ENCODE peak calls at places on chromosomes 16 and 17, in six cellular contexts. One of them, this sample, is unnamed.

GRCh38 chr16:57513371-57514102 is 22.8 kb downstream of the CCDC102A start:
- DNase-seq in GM04504: peak
- DNase-seq in NCI-H748 treated with DMSO at 0.1 percent for 48 hours: no peak
- DNase-seq in stimulated activated CD4-positive, alpha-beta T cell treated with anti-CD3 and anti-CD28 coated beads, Interleukin-15, amount 100 ng/mL, for 24 hours: no peak
- DNase-seq in choroid plexus epithelial cell: no peak
- DNase-seq in pancreas: no peak
- DNase-seq in this sample: no peak

GRCh38 chr16:12178251-12178990 is 201.9 kb downstream of the SNX29 start:
- DNase-seq in GM04504: peak
- DNase-seq in pancreas: no peak
- DNase-seq in stimulated activated CD4-positive, alpha-beta T cell treated with anti-CD3 and anti-CD28 coated beads, Interleukin-15, amount 100 ng/mL, for 24 hours: no peak
- DNase-seq in NCI-H748 treated with DMSO at 0.1 percent for 48 hours: no peak
- DNase-seq in choroid plexus epithelial cell: peak
- DNase-seq in this sample: no peak

GRCh38 chr16:14070877-14071575 is at the start of gene MRTFB:
- DNase-seq in stimulated activated CD4-positive, alpha-beta T cell treated with anti-CD3 and anti-CD28 coated beads, Interleukin-15, amount 100 ng/mL, for 24 hours: peak
- DNase-seq in NCI-H748 treated with DMSO at 0.1 percent for 48 hours: peak
- DNase-seq in choroid plexus epithelial cell: peak
- DNase-seq in pancreas: peak
- DNase-seq in GM04504: no peak
- DNase-seq in this sample: peak

GRCh38 chr17:27810211-27810901 is 10.0 kb upstream of the NOS2 start:
- DNase-seq in choroid plexus epithelial cell: no peak
- DNase-seq in pancreas: no peak
- DNase-seq in NCI-H748 treated with DMSO at 0.1 percent for 48 hours: no peak
- DNase-seq in GM04504: no peak
- DNase-seq in stimulated activated CD4-positive, alpha-beta T cell treated with anti-CD3 and anti-CD28 coated beads, Interleukin-15, amount 100 ng/mL, for 24 hours: peak
- DNase-seq in this sample: peak

GRCh38 chr17:32859857-32860525 is 16.9 kb downstream of the MYO1D start:
- DNase-seq in pancreas: no peak
- DNase-seq in NCI-H748 treated with DMSO at 0.1 percent for 48 hours: no peak
- DNase-seq in choroid plexus epithelial cell: no peak
- DNase-seq in stimulated activated CD4-positive, alpha-beta T cell treated with anti-CD3 and anti-CD28 coated beads, Interleukin-15, amount 100 ng/mL, for 24 hours: no peak
- DNase-seq in GM04504: no peak
- DNase-seq in this sample: no peak

GRCh38 chr16:29645699-29646187 is 17.3 kb upstream of the SPN start:
- DNase-seq in choroid plexus epithelial cell: peak
- DNase-seq in GM04504: no peak
- DNase-seq in pancreas: no peak
- DNase-seq in NCI-H748 treated with DMSO at 0.1 percent for 48 hours: no peak
- DNase-seq in stimulated activated CD4-positive, alpha-beta T cell treated with anti-CD3 and anti-CD28 coated beads, Interleukin-15, amount 100 ng/mL, for 24 hours: peak
- DNase-seq in this sample: peak

GRCh38 chr17:36949461-36949927 is 740 bp downstream of the AATF start:
- DNase-seq in GM04504: no peak
- DNase-seq in choroid plexus epithelial cell: peak
- DNase-seq in NCI-H748 treated with DMSO at 0.1 percent for 48 hours: no peak
- DNase-seq in stimulated activated CD4-positive, alpha-beta T cell treated with anti-CD3 and anti-CD28 coated beads, Interleukin-15, amount 100 ng/mL, for 24 hours: no peak
- DNase-seq in pancreas: no peak
- DNase-seq in this sample: no peak

GRCh38 chr16:85571813-85572619 is 41.1 kb upstream of the GSE1 start:
- DNase-seq in GM04504: no peak
- DNase-seq in NCI-H748 treated with DMSO at 0.1 percent for 48 hours: no peak
- DNase-seq in choroid plexus epithelial cell: no peak
- DNase-seq in stimulated activated CD4-positive, alpha-beta T cell treated with anti-CD3 and anti-CD28 coated beads, Interleukin-15, amount 100 ng/mL, for 24 hours: no peak
- DNase-seq in pancreas: no peak
- DNase-seq in this sample: no peak

GRCh38 chr16:86157616-86158247 is 258.8 kb downstream of the IRF8 start:
- DNase-seq in pancreas: no peak
- DNase-seq in stimulated activated CD4-positive, alpha-beta T cell treated with anti-CD3 and anti-CD28 coated beads, Interleukin-15, amount 100 ng/mL, for 24 hours: no peak
- DNase-seq in GM04504: no peak
- DNase-seq in choroid plexus epithelial cell: peak
- DNase-seq in NCI-H748 treated with DMSO at 0.1 percent for 48 hours: no peak
- DNase-seq in this sample: no peak

GRCh38 chr17:49746791-49747490 is 17.0 kb downstream of the FAM117A start:
- DNase-seq in pancreas: no peak
- DNase-seq in choroid plexus epithelial cell: no peak
- DNase-seq in NCI-H748 treated with DMSO at 0.1 percent for 48 hours: no peak
- DNase-seq in stimulated activated CD4-positive, alpha-beta T cell treated with anti-CD3 and anti-CD28 coated beads, Interleukin-15, amount 100 ng/mL, for 24 hours: no peak
- DNase-seq in GM04504: no peak
- DNase-seq in this sample: peak

GRCh38 chr16:23504076-23504452 is 6.2 kb downstream of the GGA2 start:
- DNase-seq in NCI-H748 treated with DMSO at 0.1 percent for 48 hours: no peak
- DNase-seq in choroid plexus epithelial cell: peak
- DNase-seq in stimulated activated CD4-positive, alpha-beta T cell treated with anti-CD3 and anti-CD28 coated beads, Interleukin-15, amount 100 ng/mL, for 24 hours: no peak
- DNase-seq in GM04504: peak
- DNase-seq in pancreas: peak
- DNase-seq in this sample: no peak

GRCh38 chr17:83161298-83162034 is 82.1 kb downstream of the METRNL start:
- DNase-seq in choroid plexus epithelial cell: no peak
- DNase-seq in stimulated activated CD4-positive, alpha-beta T cell treated with anti-CD3 and anti-CD28 coated beads, Interleukin-15, amount 100 ng/mL, for 24 hours: no peak
- DNase-seq in pancreas: no peak
- DNase-seq in NCI-H748 treated with DMSO at 0.1 percent for 48 hours: no peak
- DNase-seq in GM04504: peak
- DNase-seq in this sample: no peak

GRCh38 chr17:76997981-76998531 is 129.9 kb downstream of the MGAT5B start:
- DNase-seq in pancreas: no peak
- DNase-seq in NCI-H748 treated with DMSO at 0.1 percent for 48 hours: no peak
- DNase-seq in choroid plexus epithelial cell: no peak
- DNase-seq in stimulated activated CD4-positive, alpha-beta T cell treated with anti-CD3 and anti-CD28 coated beads, Interleukin-15, amount 100 ng/mL, for 24 hours: peak
- DNase-seq in GM04504: no peak
- DNase-seq in this sample: peak

GRCh38 chr17:6420173-6420641 is 14.7 kb downstream of the AIPL1 start:
- DNase-seq in pancreas: no peak
- DNase-seq in choroid plexus epithelial cell: peak
- DNase-seq in GM04504: no peak
- DNase-seq in NCI-H748 treated with DMSO at 0.1 percent for 48 hours: no peak
- DNase-seq in stimulated activated CD4-positive, alpha-beta T cell treated with anti-CD3 and anti-CD28 coated beads, Interleukin-15, amount 100 ng/mL, for 24 hours: peak
- DNase-seq in this sample: no peak

GRCh38 chr16:65414284-65414984 is 292.6 kb upstream of the CDH11 start:
- DNase-seq in NCI-H748 treated with DMSO at 0.1 percent for 48 hours: no peak
- DNase-seq in stimulated activated CD4-positive, alpha-beta T cell treated with anti-CD3 and anti-CD28 coated beads, Interleukin-15, amount 100 ng/mL, for 24 hours: no peak
- DNase-seq in GM04504: peak
- DNase-seq in pancreas: no peak
- DNase-seq in choroid plexus epithelial cell: peak
- DNase-seq in this sample: no peak

GRCh38 chr17:77649717-77650211 is 308.7 kb upstream of the TNRC6C start:
- DNase-seq in choroid plexus epithelial cell: peak
- DNase-seq in stimulated activated CD4-positive, alpha-beta T cell treated with anti-CD3 and anti-CD28 coated beads, Interleukin-15, amount 100 ng/mL, for 24 hours: no peak
- DNase-seq in NCI-H748 treated with DMSO at 0.1 percent for 48 hours: no peak
- DNase-seq in GM04504: no peak
- DNase-seq in pancreas: no peak
- DNase-seq in this sample: no peak

GRCh38 chr17:66964930-66965800 is 658 bp downstream of the CACNG4 start:
- DNase-seq in stimulated activated CD4-positive, alpha-beta T cell treated with anti-CD3 and anti-CD28 coated beads, Interleukin-15, amount 100 ng/mL, for 24 hours: peak
- DNase-seq in NCI-H748 treated with DMSO at 0.1 percent for 48 hours: peak
- DNase-seq in GM04504: no peak
- DNase-seq in pancreas: peak
- DNase-seq in choroid plexus epithelial cell: no peak
- DNase-seq in this sample: no peak

GRCh38 chr16:12764813-12765212 is 38.9 kb downstream of the CPPED1 start:
- DNase-seq in pancreas: no peak
- DNase-seq in GM04504: no peak
- DNase-seq in stimulated activated CD4-positive, alpha-beta T cell treated with anti-CD3 and anti-CD28 coated beads, Interleukin-15, amount 100 ng/mL, for 24 hours: no peak
- DNase-seq in choroid plexus epithelial cell: no peak
- DNase-seq in NCI-H748 treated with DMSO at 0.1 percent for 48 hours: no peak
- DNase-seq in this sample: no peak

GRCh38 chr17:79951361-79952264 is 84.1 kb downstream of the TBC1D16 start:
- DNase-seq in choroid plexus epithelial cell: peak
- DNase-seq in stimulated activated CD4-positive, alpha-beta T cell treated with anti-CD3 and anti-CD28 coated beads, Interleukin-15, amount 100 ng/mL, for 24 hours: no peak
- DNase-seq in pancreas: peak
- DNase-seq in NCI-H748 treated with DMSO at 0.1 percent for 48 hours: no peak
- DNase-seq in GM04504: peak
- DNase-seq in this sample: no peak

GRCh38 chr16:87464691-87465300 is 28.0 kb downstream of the ZCCHC14 start:
- DNase-seq in stimulated activated CD4-positive, alpha-beta T cell treated with anti-CD3 and anti-CD28 coated beads, Interleukin-15, amount 100 ng/mL, for 24 hours: peak
- DNase-seq in pancreas: peak
- DNase-seq in choroid plexus epithelial cell: peak
- DNase-seq in NCI-H748 treated with DMSO at 0.1 percent for 48 hours: no peak
- DNase-seq in GM04504: peak
- DNase-seq in this sample: no peak

GRCh38 chr17:73432624-73433190 is 120.9 kb upstream of the CDC42EP4 start:
- DNase-seq in pancreas: no peak
- DNase-seq in stimulated activated CD4-positive, alpha-beta T cell treated with anti-CD3 and anti-CD28 coated beads, Interleukin-15, amount 100 ng/mL, for 24 hours: no peak
- DNase-seq in NCI-H748 treated with DMSO at 0.1 percent for 48 hours: no peak
- DNase-seq in choroid plexus epithelial cell: no peak
- DNase-seq in GM04504: no peak
- DNase-seq in this sample: no peak

GRCh38 chr16:69017036-69017783 is 88.2 kb upstream of the HAS3 start:
- DNase-seq in choroid plexus epithelial cell: peak
- DNase-seq in stimulated activated CD4-positive, alpha-beta T cell treated with anti-CD3 and anti-CD28 coated beads, Interleukin-15, amount 100 ng/mL, for 24 hours: peak
- DNase-seq in NCI-H748 treated with DMSO at 0.1 percent for 48 hours: no peak
- DNase-seq in GM04504: peak
- DNase-seq in pancreas: no peak
- DNase-seq in this sample: no peak

GRCh38 chr16:30698816-30699614 is at the start of gene SRCAP:
- DNase-seq in stimulated activated CD4-positive, alpha-beta T cell treated with anti-CD3 and anti-CD28 coated beads, Interleukin-15, amount 100 ng/mL, for 24 hours: peak
- DNase-seq in NCI-H748 treated with DMSO at 0.1 percent for 48 hours: peak
- DNase-seq in pancreas: peak
- DNase-seq in choroid plexus epithelial cell: peak
- DNase-seq in GM04504: peak
- DNase-seq in this sample: peak

GRCh38 chr17:7294614-7295153 is at the start of gene YBX2:
- DNase-seq in choroid plexus epithelial cell: peak
- DNase-seq in GM04504: no peak
- DNase-seq in pancreas: peak
- DNase-seq in stimulated activated CD4-positive, alpha-beta T cell treated with anti-CD3 and anti-CD28 coated beads, Interleukin-15, amount 100 ng/mL, for 24 hours: peak
- DNase-seq in NCI-H748 treated with DMSO at 0.1 percent for 48 hours: peak
- DNase-seq in this sample: no peak

GRCh38 chr17:80718428-80718827 is 173.8 kb downstream of the RPTOR start:
- DNase-seq in NCI-H748 treated with DMSO at 0.1 percent for 48 hours: no peak
- DNase-seq in pancreas: no peak
- DNase-seq in GM04504: no peak
- DNase-seq in choroid plexus epithelial cell: no peak
- DNase-seq in stimulated activated CD4-positive, alpha-beta T cell treated with anti-CD3 and anti-CD28 coated beads, Interleukin-15, amount 100 ng/mL, for 24 hours: no peak
- DNase-seq in this sample: no peak

GRCh38 chr17:6713130-6713917 is at the start of gene SLC13A5:
- DNase-seq in pancreas: no peak
- DNase-seq in NCI-H748 treated with DMSO at 0.1 percent for 48 hours: no peak
- DNase-seq in GM04504: no peak
- DNase-seq in stimulated activated CD4-positive, alpha-beta T cell treated with anti-CD3 and anti-CD28 coated beads, Interleukin-15, amount 100 ng/mL, for 24 hours: peak
- DNase-seq in choroid plexus epithelial cell: peak
- DNase-seq in this sample: no peak

GRCh38 chr17:64565563-64565962 is 58.8 kb downstream of the CEP95 start:
- DNase-seq in pancreas: no peak
- DNase-seq in NCI-H748 treated with DMSO at 0.1 percent for 48 hours: no peak
- DNase-seq in stimulated activated CD4-positive, alpha-beta T cell treated with anti-CD3 and anti-CD28 coated beads, Interleukin-15, amount 100 ng/mL, for 24 hours: no peak
- DNase-seq in choroid plexus epithelial cell: no peak
- DNase-seq in GM04504: no peak
- DNase-seq in this sample: no peak

GRCh38 chr16:81374514-81374913 is 59.8 kb downstream of the GAN start:
- DNase-seq in pancreas: no peak
- DNase-seq in stimulated activated CD4-positive, alpha-beta T cell treated with anti-CD3 and anti-CD28 coated beads, Interleukin-15, amount 100 ng/mL, for 24 hours: no peak
- DNase-seq in choroid plexus epithelial cell: no peak
- DNase-seq in NCI-H748 treated with DMSO at 0.1 percent for 48 hours: no peak
- DNase-seq in GM04504: no peak
- DNase-seq in this sample: no peak

GRCh38 chr17:47733414-47734288 is 615 bp downstream of the TBX21 start:
- DNase-seq in stimulated activated CD4-positive, alpha-beta T cell treated with anti-CD3 and anti-CD28 coated beads, Interleukin-15, amount 100 ng/mL, for 24 hours: no peak
- DNase-seq in pancreas: no peak
- DNase-seq in GM04504: no peak
- DNase-seq in choroid plexus epithelial cell: no peak
- DNase-seq in NCI-H748 treated with DMSO at 0.1 percent for 48 hours: no peak
- DNase-seq in this sample: no peak

GRCh38 chr16:46582313-46582712 is 38.9 kb downstream of the SHCBP1 start:
- DNase-seq in pancreas: no peak
- DNase-seq in stimulated activated CD4-positive, alpha-beta T cell treated with anti-CD3 and anti-CD28 coated beads, Interleukin-15, amount 100 ng/mL, for 24 hours: no peak
- DNase-seq in choroid plexus epithelial cell: no peak
- DNase-seq in GM04504: no peak
- DNase-seq in NCI-H748 treated with DMSO at 0.1 percent for 48 hours: no peak
- DNase-seq in this sample: no peak

This sample was measured in GM12878.